ENCODE peak calls at places on chromosome 7, in six cellular contexts. One of them, this sample, is unnamed.

GRCh38 chr7:43700059-43700501 is 29.2 kb downstream of the COA1 start:
- DNase-seq in HepG2: peak
- DNase-seq in endothelial cell of umbilical vein: peak
- DNase-seq in A549: peak
- DNase-seq in K562: peak
- DNase-seq in GM12878: no peak
- DNase-seq in this sample: peak

GRCh38 chr7:141676618-141677017 is 25.3 kb downstream of the DENND11 start:
- DNase-seq in K562: no peak
- DNase-seq in endothelial cell of umbilical vein: no peak
- DNase-seq in HepG2: no peak
- DNase-seq in A549: no peak
- DNase-seq in GM12878: no peak
- DNase-seq in this sample: no peak

GRCh38 chr7:74300951-74301350 is 11.7 kb downstream of the CLIP2 start:
- DNase-seq in A549: no peak
- DNase-seq in endothelial cell of umbilical vein: peak
- DNase-seq in K562: no peak
- DNase-seq in GM12878: no peak
- DNase-seq in HepG2: no peak
- DNase-seq in this sample: no peak

GRCh38 chr7:75905785-75906604 is 9.0 kb upstream of the POR start:
- DNase-seq in GM12878: no peak
- DNase-seq in K562: no peak
- DNase-seq in A549: peak
- DNase-seq in endothelial cell of umbilical vein: no peak
- DNase-seq in HepG2: peak
- DNase-seq in this sample: peak

GRCh38 chr7:75813084-75813483 is 522 bp downstream of the CCL24 start:
- DNase-seq in HepG2: no peak
- DNase-seq in A549: no peak
- DNase-seq in endothelial cell of umbilical vein: no peak
- DNase-seq in K562: no peak
- DNase-seq in GM12878: no peak
- DNase-seq in this sample: no peak

GRCh38 chr7:47428780-47429472 is 153.0 kb downstream of the TNS3 start:
- DNase-seq in K562: no peak
- DNase-seq in endothelial cell of umbilical vein: no peak
- DNase-seq in GM12878: no peak
- DNase-seq in HepG2: no peak
- DNase-seq in A549: no peak
- DNase-seq in this sample: no peak

GRCh38 chr7:2069472-2069860 is 163.3 kb downstream of the MAD1L1 start:
- DNase-seq in GM12878: no peak
- DNase-seq in A549: no peak
- DNase-seq in K562: no peak
- DNase-seq in endothelial cell of umbilical vein: no peak
- DNase-seq in HepG2: no peak
- DNase-seq in this sample: no peak

GRCh38 chr7:5450549-5451327 is 27.1 kb upstream of the TNRC18 start:
- DNase-seq in A549: peak
- DNase-seq in endothelial cell of umbilical vein: peak
- DNase-seq in HepG2: peak
- DNase-seq in GM12878: no peak
- DNase-seq in K562: peak
- DNase-seq in this sample: peak

GRCh38 chr7:12107841-12108249 is 103.2 kb upstream of the TMEM106B start:
- DNase-seq in HepG2: peak
- DNase-seq in endothelial cell of umbilical vein: no peak
- DNase-seq in GM12878: no peak
- DNase-seq in A549: peak
- DNase-seq in K562: no peak
- DNase-seq in this sample: no peak

GRCh38 chr7:28478661-28479060 is 66.3 kb downstream of the CREB5 start:
- DNase-seq in endothelial cell of umbilical vein: no peak
- DNase-seq in A549: no peak
- DNase-seq in K562: no peak
- DNase-seq in HepG2: no peak
- DNase-seq in GM12878: no peak
- DNase-seq in this sample: no peak

GRCh38 chr7:151592868-151593486 is 73.3 kb upstream of the RHEB start:
- DNase-seq in HepG2: no peak
- DNase-seq in A549: peak
- DNase-seq in GM12878: no peak
- DNase-seq in K562: no peak
- DNase-seq in endothelial cell of umbilical vein: peak
- DNase-seq in this sample: no peak

GRCh38 chr7:54354436-54354835 is 187.7 kb upstream of the VSTM2A start:
- DNase-seq in K562: no peak
- DNase-seq in endothelial cell of umbilical vein: no peak
- DNase-seq in A549: peak
- DNase-seq in HepG2: no peak
- DNase-seq in GM12878: no peak
- DNase-seq in this sample: no peak

GRCh38 chr7:68121655-68122054 is 1125.0 kb downstream of the TYW1 start:
- DNase-seq in HepG2: no peak
- DNase-seq in GM12878: no peak
- DNase-seq in endothelial cell of umbilical vein: no peak
- DNase-seq in K562: no peak
- DNase-seq in A549: no peak
- DNase-seq in this sample: no peak

DNA sequence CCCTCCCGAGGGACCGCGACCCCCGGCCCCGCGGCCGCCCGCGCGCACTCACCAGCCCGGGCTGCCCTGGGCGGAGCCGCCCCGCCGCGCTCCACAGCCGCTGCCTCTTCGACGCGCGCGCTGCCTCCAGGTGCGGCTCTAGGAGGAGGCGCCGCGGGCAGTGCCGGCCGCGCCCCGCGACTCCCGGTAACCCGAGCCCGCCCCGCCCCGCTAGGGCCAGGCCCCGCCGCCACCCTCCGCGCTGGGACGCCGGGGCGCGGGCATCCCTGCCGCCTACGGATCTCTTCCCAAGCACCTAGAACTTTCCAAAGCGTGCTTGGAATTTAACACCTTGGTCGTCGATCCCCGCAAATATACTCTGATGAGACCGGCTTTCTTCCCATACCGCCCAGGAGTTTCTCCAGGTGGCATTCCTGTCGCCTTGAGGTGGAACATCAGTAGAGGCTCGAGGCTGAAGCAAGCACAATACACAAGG is at the start of gene SLC26A5:
- DNase-seq in endothelial cell of umbilical vein: no peak
- DNase-seq in HepG2: no peak
- DNase-seq in A549: no peak
- DNase-seq in K562: peak
- DNase-seq in GM12878: no peak
- DNase-seq in this sample: no peak
- H3K4me3 ChIP-seq in endothelial cell of umbilical vein: peak
- H3K4me3 ChIP-seq in HepG2: peak
- H3K4me3 ChIP-seq in A549: peak
- H3K4me3 ChIP-seq in K562: peak
- H3K4me3 ChIP-seq in GM12878: no peak
- H3K4me3 ChIP-seq in this sample: no peak

GRCh38 chr7:17506090-17506489 is 207.6 kb downstream of the AHR start:
- DNase-seq in endothelial cell of umbilical vein: no peak
- DNase-seq in HepG2: peak
- DNase-seq in A549: peak
- DNase-seq in K562: no peak
- DNase-seq in GM12878: peak
- DNase-seq in this sample: no peak

GRCh38 chr7:17506601-17507000 is 208.1 kb downstream of the AHR start:
- DNase-seq in K562: no peak
- DNase-seq in A549: no peak
- DNase-seq in GM12878: no peak
- DNase-seq in HepG2: no peak
- DNase-seq in endothelial cell of umbilical vein: no peak
- DNase-seq in this sample: no peak

GRCh38 chr7:17502209-17502810 is 203.9 kb downstream of the AHR start:
- DNase-seq in A549: no peak
- DNase-seq in K562: no peak
- DNase-seq in endothelial cell of umbilical vein: no peak
- DNase-seq in GM12878: no peak
- DNase-seq in HepG2: no peak
- DNase-seq in this sample: no peak

DNA sequence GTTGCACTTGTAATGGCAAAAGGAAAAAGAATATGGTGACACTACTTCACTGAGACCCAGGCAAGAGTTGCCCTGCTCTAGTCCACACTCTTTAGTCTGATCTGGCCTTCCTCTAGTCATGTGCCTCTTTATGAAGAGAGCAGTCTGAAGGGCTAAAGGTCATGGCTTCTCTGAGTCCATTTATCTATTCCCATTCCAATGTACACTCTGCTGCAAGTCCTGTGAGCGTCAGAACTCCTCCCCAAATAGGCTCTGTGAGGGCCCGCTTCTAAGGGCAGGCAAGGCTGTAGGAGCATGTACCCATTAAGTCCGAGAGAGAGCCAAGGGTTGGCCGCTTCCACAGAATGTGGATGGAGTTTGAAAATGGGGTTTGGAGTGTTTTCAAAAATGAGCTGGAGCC is 209.3 kb downstream of the AHR start:
- DNase-seq in endothelial cell of umbilical vein: no peak
- DNase-seq in HepG2: peak
- DNase-seq in GM12878: no peak
- DNase-seq in K562: no peak
- DNase-seq in A549: no peak
- DNase-seq in this sample: no peak
- TF ChIP-seq MYC in endothelial cell of umbilical vein: no peak
- TF ChIP-seq MYC in HepG2: no peak
- TF ChIP-seq MYC in GM12878: no peak
- TF ChIP-seq MYC in K562: no peak
- TF ChIP-seq MYC in A549: no peak
- TF ChIP-seq MYC in this sample: no peak

GRCh38 chr7:129228633-129229032 is 3.8 kb downstream of the AHCYL2 start:
- DNase-seq in HepG2: no peak
- DNase-seq in endothelial cell of umbilical vein: no peak
- DNase-seq in K562: no peak
- DNase-seq in GM12878: no peak
- DNase-seq in A549: no peak
- DNase-seq in this sample: no peak
- TF ChIP-seq MAX in HepG2: no peak
- TF ChIP-seq MAX in endothelial cell of umbilical vein: no peak
- TF ChIP-seq MAX in K562: no peak
- TF ChIP-seq MAX in GM12878: no peak
- TF ChIP-seq MAX in A549: no peak
- TF ChIP-seq MAX in this sample: no peak

DNA sequence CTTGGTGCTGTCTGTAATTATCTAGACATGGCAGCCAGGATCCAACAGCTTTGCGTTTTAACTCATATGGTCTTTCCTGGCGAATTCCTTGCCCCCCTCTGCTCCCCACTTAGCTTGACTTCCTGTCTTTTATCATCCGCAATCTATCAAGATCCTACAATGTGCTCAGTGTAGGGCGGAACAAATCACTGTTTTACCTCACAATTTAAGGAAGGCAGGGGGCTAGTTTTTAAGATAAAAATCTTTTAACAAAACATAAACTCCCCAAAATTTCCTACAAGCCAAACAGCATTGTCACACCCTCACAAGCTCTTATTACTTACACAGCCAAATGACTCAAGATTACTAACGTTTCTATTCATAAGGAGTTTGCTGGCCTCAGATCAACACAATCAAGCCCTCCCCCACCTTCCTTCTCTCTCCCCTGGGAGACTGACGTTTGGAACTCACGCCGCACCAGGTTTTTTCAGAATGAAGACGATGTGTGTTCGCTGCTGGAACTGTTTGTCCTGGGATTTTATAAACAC is 1.3 kb upstream of the CDK14 start:
- DNase-seq in K562: no peak
- DNase-seq in GM12878: no peak
- DNase-seq in A549: no peak
- DNase-seq in HepG2: no peak
- DNase-seq in endothelial cell of umbilical vein: peak
- DNase-seq in this sample: peak
- H3K4me3 ChIP-seq in K562: no peak
- H3K4me3 ChIP-seq in GM12878: peak
- H3K4me3 ChIP-seq in A549: no peak
- H3K4me3 ChIP-seq in HepG2: no peak
- H3K4me3 ChIP-seq in endothelial cell of umbilical vein: peak
- H3K4me3 ChIP-seq in this sample: peak

GRCh38 chr7:34362621-34363020 is 295.4 kb upstream of the NPSR1 start:
- DNase-seq in GM12878: no peak
- DNase-seq in K562: no peak
- DNase-seq in HepG2: no peak
- DNase-seq in A549: no peak
- DNase-seq in endothelial cell of umbilical vein: no peak
- DNase-seq in this sample: no peak

GRCh38 chr7:34361663-34362250 is 296.3 kb upstream of the NPSR1 start:
- DNase-seq in K562: no peak
- DNase-seq in endothelial cell of umbilical vein: no peak
- DNase-seq in GM12878: no peak
- DNase-seq in HepG2: no peak
- DNase-seq in A549: no peak
- DNase-seq in this sample: no peak

DNA sequence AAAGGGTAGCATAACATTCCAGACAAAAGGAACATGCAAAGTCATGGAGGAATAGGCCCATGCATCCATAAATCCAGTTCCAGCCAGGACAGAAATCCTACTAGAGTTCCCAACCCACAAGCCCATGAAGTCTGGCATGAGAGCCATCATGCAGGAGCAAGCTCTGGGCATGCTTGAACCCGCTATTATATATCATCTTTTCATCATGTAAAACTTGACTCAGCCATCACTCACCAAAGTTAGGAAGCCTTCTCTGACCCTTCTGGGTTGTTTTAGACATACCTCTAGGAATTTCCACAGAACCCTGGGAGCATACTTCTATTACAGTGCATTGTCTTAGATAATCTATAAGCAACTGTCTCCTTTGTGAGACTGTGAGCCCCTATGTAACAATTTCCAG is 293.0 kb upstream of the NPSR1 start:
- DNase-seq in GM12878: no peak
- DNase-seq in A549: no peak
- DNase-seq in endothelial cell of umbilical vein: no peak
- DNase-seq in HepG2: no peak
- DNase-seq in K562: no peak
- DNase-seq in this sample: no peak
- TF ChIP-seq MYC in GM12878: no peak
- TF ChIP-seq MYC in A549: no peak
- TF ChIP-seq MYC in endothelial cell of umbilical vein: no peak
- TF ChIP-seq MYC in HepG2: no peak
- TF ChIP-seq MYC in K562: no peak
- TF ChIP-seq MYC in this sample: no peak

GRCh38 chr7:27159278-27160146 is 3.0 kb upstream of the HOXA7 start:
- DNase-seq in endothelial cell of umbilical vein: peak
- DNase-seq in A549: no peak
- DNase-seq in HepG2: no peak
- DNase-seq in GM12878: no peak
- DNase-seq in K562: no peak
- DNase-seq in this sample: no peak
- TF ChIP-seq MAX in endothelial cell of umbilical vein: no peak
- TF ChIP-seq MAX in A549: no peak
- TF ChIP-seq MAX in HepG2: no peak
- TF ChIP-seq MAX in GM12878: no peak
- TF ChIP-seq MAX in K562: no peak
- TF ChIP-seq MAX in this sample: no peak